ENCODE peak calls at places on chromosomes 2 and 18, in eight cellular contexts. One of them, this sample, is unnamed.

GRCh38 chr2:77458216-77458615 is 64.0 kb downstream of the LRRTM4 start:
- DNase-seq in RWPE1: no peak
- DNase-seq in activated CD4-positive, alpha-beta T cell treated with anti-CD3 and anti-CD28 coated beads, Interleukin-2, amount 10 ng/mL, durations not matched to agents 7 days and 5 days: no peak
- DNase-seq in stimulated activated CD8-positive, alpha-beta memory T cell treated with anti-CD3 and anti-CD28 coated beads, Interleukin-12 subunit alpha, Interleukin-12 subunit beta, amount 100 ng/mL, for 4 hours: no peak
- DNase-seq in cardiac fibroblast: no peak
- DNase-seq in stimulated activated CD4-positive, alpha-beta T cell treated with anti-CD3 and anti-CD28 coated beads, Interleukin-2, amount 100 ng/mL, for 24 hours: no peak
- DNase-seq in aorta: no peak
- DNase-seq in AG10803: no peak
- DNase-seq in this sample: no peak

GRCh38 chr2:234333168-234334130 is 163.4 kb downstream of the ARL4C start:
- DNase-seq in RWPE1: no peak
- DNase-seq in activated CD4-positive, alpha-beta T cell treated with anti-CD3 and anti-CD28 coated beads, Interleukin-2, amount 10 ng/mL, durations not matched to agents 7 days and 5 days: no peak
- DNase-seq in stimulated activated CD8-positive, alpha-beta memory T cell treated with anti-CD3 and anti-CD28 coated beads, Interleukin-12 subunit alpha, Interleukin-12 subunit beta, amount 100 ng/mL, for 4 hours: no peak
- DNase-seq in cardiac fibroblast: no peak
- DNase-seq in stimulated activated CD4-positive, alpha-beta T cell treated with anti-CD3 and anti-CD28 coated beads, Interleukin-2, amount 100 ng/mL, for 24 hours: no peak
- DNase-seq in aorta: no peak
- DNase-seq in AG10803: no peak
- DNase-seq in this sample: no peak

GRCh38 chr2:212142616-212143015 is 396.0 kb downstream of the ERBB4 start:
- DNase-seq in RWPE1: no peak
- DNase-seq in activated CD4-positive, alpha-beta T cell treated with anti-CD3 and anti-CD28 coated beads, Interleukin-2, amount 10 ng/mL, durations not matched to agents 7 days and 5 days: no peak
- DNase-seq in stimulated activated CD8-positive, alpha-beta memory T cell treated with anti-CD3 and anti-CD28 coated beads, Interleukin-12 subunit alpha, Interleukin-12 subunit beta, amount 100 ng/mL, for 4 hours: no peak
- DNase-seq in cardiac fibroblast: no peak
- DNase-seq in stimulated activated CD4-positive, alpha-beta T cell treated with anti-CD3 and anti-CD28 coated beads, Interleukin-2, amount 100 ng/mL, for 24 hours: no peak
- DNase-seq in aorta: no peak
- DNase-seq in AG10803: no peak
- DNase-seq in this sample: no peak

GRCh38 chr2:5188636-5189035 is 503.5 kb upstream of the SOX11 start:
- DNase-seq in RWPE1: no peak
- DNase-seq in activated CD4-positive, alpha-beta T cell treated with anti-CD3 and anti-CD28 coated beads, Interleukin-2, amount 10 ng/mL, durations not matched to agents 7 days and 5 days: no peak
- DNase-seq in stimulated activated CD8-positive, alpha-beta memory T cell treated with anti-CD3 and anti-CD28 coated beads, Interleukin-12 subunit alpha, Interleukin-12 subunit beta, amount 100 ng/mL, for 4 hours: no peak
- DNase-seq in cardiac fibroblast: no peak
- DNase-seq in stimulated activated CD4-positive, alpha-beta T cell treated with anti-CD3 and anti-CD28 coated beads, Interleukin-2, amount 100 ng/mL, for 24 hours: no peak
- DNase-seq in aorta: no peak
- DNase-seq in AG10803: no peak
- DNase-seq in this sample: no peak

GRCh38 chr2:157349949-157350510 is 24.4 kb upstream of the ERMN start:
- DNase-seq in RWPE1: no peak
- DNase-seq in activated CD4-positive, alpha-beta T cell treated with anti-CD3 and anti-CD28 coated beads, Interleukin-2, amount 10 ng/mL, durations not matched to agents 7 days and 5 days: no peak
- DNase-seq in stimulated activated CD8-positive, alpha-beta memory T cell treated with anti-CD3 and anti-CD28 coated beads, Interleukin-12 subunit alpha, Interleukin-12 subunit beta, amount 100 ng/mL, for 4 hours: no peak
- DNase-seq in cardiac fibroblast: peak; percentile 67
- DNase-seq in stimulated activated CD4-positive, alpha-beta T cell treated with anti-CD3 and anti-CD28 coated beads, Interleukin-2, amount 100 ng/mL, for 24 hours: no peak
- DNase-seq in aorta: no peak
- DNase-seq in AG10803: peak; percentile 25
- DNase-seq in this sample: no peak

GRCh38 chr2:120396519-120397361 is 50.8 kb downstream of the INHBB start:
- DNase-seq in RWPE1: no peak
- DNase-seq in activated CD4-positive, alpha-beta T cell treated with anti-CD3 and anti-CD28 coated beads, Interleukin-2, amount 10 ng/mL, durations not matched to agents 7 days and 5 days: no peak
- DNase-seq in stimulated activated CD8-positive, alpha-beta memory T cell treated with anti-CD3 and anti-CD28 coated beads, Interleukin-12 subunit alpha, Interleukin-12 subunit beta, amount 100 ng/mL, for 4 hours: no peak
- DNase-seq in cardiac fibroblast: no peak
- DNase-seq in stimulated activated CD4-positive, alpha-beta T cell treated with anti-CD3 and anti-CD28 coated beads, Interleukin-2, amount 100 ng/mL, for 24 hours: no peak
- DNase-seq in aorta: peak; percentile 55
- DNase-seq in AG10803: no peak
- DNase-seq in this sample: no peak

GRCh38 chr18:49597556-49597955 is 35.7 kb downstream of the LIPG start:
- DNase-seq in RWPE1: peak; percentile 5
- DNase-seq in activated CD4-positive, alpha-beta T cell treated with anti-CD3 and anti-CD28 coated beads, Interleukin-2, amount 10 ng/mL, durations not matched to agents 7 days and 5 days: no peak
- DNase-seq in stimulated activated CD8-positive, alpha-beta memory T cell treated with anti-CD3 and anti-CD28 coated beads, Interleukin-12 subunit alpha, Interleukin-12 subunit beta, amount 100 ng/mL, for 4 hours: no peak
- DNase-seq in cardiac fibroblast: peak; percentile 17
- DNase-seq in stimulated activated CD4-positive, alpha-beta T cell treated with anti-CD3 and anti-CD28 coated beads, Interleukin-2, amount 100 ng/mL, for 24 hours: no peak
- DNase-seq in aorta: no peak
- DNase-seq in AG10803: peak; percentile 3
- DNase-seq in this sample: no peak

GRCh38 chr2:141711627-141712026 is 419.2 kb downstream of the LRP1B start:
- DNase-seq in RWPE1: no peak
- DNase-seq in activated CD4-positive, alpha-beta T cell treated with anti-CD3 and anti-CD28 coated beads, Interleukin-2, amount 10 ng/mL, durations not matched to agents 7 days and 5 days: no peak
- DNase-seq in stimulated activated CD8-positive, alpha-beta memory T cell treated with anti-CD3 and anti-CD28 coated beads, Interleukin-12 subunit alpha, Interleukin-12 subunit beta, amount 100 ng/mL, for 4 hours: no peak
- DNase-seq in cardiac fibroblast: no peak
- DNase-seq in stimulated activated CD4-positive, alpha-beta T cell treated with anti-CD3 and anti-CD28 coated beads, Interleukin-2, amount 100 ng/mL, for 24 hours: no peak
- DNase-seq in aorta: no peak
- DNase-seq in AG10803: no peak
- DNase-seq in this sample: no peak

GRCh38 chr2:24855022-24855622 is 61.9 kb downstream of the CENPO start:
- DNase-seq in RWPE1: no peak
- DNase-seq in activated CD4-positive, alpha-beta T cell treated with anti-CD3 and anti-CD28 coated beads, Interleukin-2, amount 10 ng/mL, durations not matched to agents 7 days and 5 days: no peak
- DNase-seq in stimulated activated CD8-positive, alpha-beta memory T cell treated with anti-CD3 and anti-CD28 coated beads, Interleukin-12 subunit alpha, Interleukin-12 subunit beta, amount 100 ng/mL, for 4 hours: no peak
- DNase-seq in cardiac fibroblast: peak; percentile 7
- DNase-seq in stimulated activated CD4-positive, alpha-beta T cell treated with anti-CD3 and anti-CD28 coated beads, Interleukin-2, amount 100 ng/mL, for 24 hours: no peak
- DNase-seq in aorta: no peak
- DNase-seq in AG10803: peak; percentile 10
- DNase-seq in this sample: no peak

GRCh38 chr2:120243875-120244553 is 8.6 kb upstream of the RALB start:
- DNase-seq in RWPE1: no peak
- DNase-seq in activated CD4-positive, alpha-beta T cell treated with anti-CD3 and anti-CD28 coated beads, Interleukin-2, amount 10 ng/mL, durations not matched to agents 7 days and 5 days: no peak
- DNase-seq in stimulated activated CD8-positive, alpha-beta memory T cell treated with anti-CD3 and anti-CD28 coated beads, Interleukin-12 subunit alpha, Interleukin-12 subunit beta, amount 100 ng/mL, for 4 hours: no peak
- DNase-seq in cardiac fibroblast: no peak
- DNase-seq in stimulated activated CD4-positive, alpha-beta T cell treated with anti-CD3 and anti-CD28 coated beads, Interleukin-2, amount 100 ng/mL, for 24 hours: no peak
- DNase-seq in aorta: no peak
- DNase-seq in AG10803: no peak
- DNase-seq in this sample: no peak

GRCh38 chr2:26298638-26299393 is 47.1 kb upstream of the SELENOI start:
- DNase-seq in RWPE1: peak; percentile 37
- DNase-seq in activated CD4-positive, alpha-beta T cell treated with anti-CD3 and anti-CD28 coated beads, Interleukin-2, amount 10 ng/mL, durations not matched to agents 7 days and 5 days: peak; percentile 37
- DNase-seq in stimulated activated CD8-positive, alpha-beta memory T cell treated with anti-CD3 and anti-CD28 coated beads, Interleukin-12 subunit alpha, Interleukin-12 subunit beta, amount 100 ng/mL, for 4 hours: no peak
- DNase-seq in cardiac fibroblast: peak; percentile 59
- DNase-seq in stimulated activated CD4-positive, alpha-beta T cell treated with anti-CD3 and anti-CD28 coated beads, Interleukin-2, amount 100 ng/mL, for 24 hours: peak; percentile 41
- DNase-seq in aorta: no peak
- DNase-seq in AG10803: peak; percentile 74
- DNase-seq in this sample: no peak

GRCh38 chr2:151826737-151827157 is 1.5 kb downstream of the ARL5A start:
- DNase-seq in RWPE1: no peak
- DNase-seq in activated CD4-positive, alpha-beta T cell treated with anti-CD3 and anti-CD28 coated beads, Interleukin-2, amount 10 ng/mL, durations not matched to agents 7 days and 5 days: peak; percentile 9
- DNase-seq in stimulated activated CD8-positive, alpha-beta memory T cell treated with anti-CD3 and anti-CD28 coated beads, Interleukin-12 subunit alpha, Interleukin-12 subunit beta, amount 100 ng/mL, for 4 hours: no peak
- DNase-seq in cardiac fibroblast: peak; percentile 48
- DNase-seq in stimulated activated CD4-positive, alpha-beta T cell treated with anti-CD3 and anti-CD28 coated beads, Interleukin-2, amount 100 ng/mL, for 24 hours: no peak
- DNase-seq in aorta: no peak
- DNase-seq in AG10803: peak; percentile 13
- DNase-seq in this sample: no peak

GRCh38 chr2:75698928-75699327 is 11.8 kb downstream of the GCFC2 start:
- DNase-seq in RWPE1: no peak
- DNase-seq in activated CD4-positive, alpha-beta T cell treated with anti-CD3 and anti-CD28 coated beads, Interleukin-2, amount 10 ng/mL, durations not matched to agents 7 days and 5 days: no peak
- DNase-seq in stimulated activated CD8-positive, alpha-beta memory T cell treated with anti-CD3 and anti-CD28 coated beads, Interleukin-12 subunit alpha, Interleukin-12 subunit beta, amount 100 ng/mL, for 4 hours: no peak
- DNase-seq in cardiac fibroblast: peak; percentile 72
- DNase-seq in stimulated activated CD4-positive, alpha-beta T cell treated with anti-CD3 and anti-CD28 coated beads, Interleukin-2, amount 100 ng/mL, for 24 hours: no peak
- DNase-seq in aorta: no peak
- DNase-seq in AG10803: peak; percentile 30
- DNase-seq in this sample: no peak

GRCh38 chr2:241911551-241911950 is 42.0 kb downstream of the RTP5 start:
- DNase-seq in RWPE1: no peak
- DNase-seq in activated CD4-positive, alpha-beta T cell treated with anti-CD3 and anti-CD28 coated beads, Interleukin-2, amount 10 ng/mL, durations not matched to agents 7 days and 5 days: no peak
- DNase-seq in stimulated activated CD8-positive, alpha-beta memory T cell treated with anti-CD3 and anti-CD28 coated beads, Interleukin-12 subunit alpha, Interleukin-12 subunit beta, amount 100 ng/mL, for 4 hours: no peak
- DNase-seq in cardiac fibroblast: no peak
- DNase-seq in stimulated activated CD4-positive, alpha-beta T cell treated with anti-CD3 and anti-CD28 coated beads, Interleukin-2, amount 100 ng/mL, for 24 hours: no peak
- DNase-seq in aorta: no peak
- DNase-seq in AG10803: no peak
- DNase-seq in this sample: no peak

GRCh38 chr2:200476836-200477235 is 33.0 kb downstream of the KCTD18 start:
- DNase-seq in RWPE1: no peak
- DNase-seq in activated CD4-positive, alpha-beta T cell treated with anti-CD3 and anti-CD28 coated beads, Interleukin-2, amount 10 ng/mL, durations not matched to agents 7 days and 5 days: no peak
- DNase-seq in stimulated activated CD8-positive, alpha-beta memory T cell treated with anti-CD3 and anti-CD28 coated beads, Interleukin-12 subunit alpha, Interleukin-12 subunit beta, amount 100 ng/mL, for 4 hours: no peak
- DNase-seq in cardiac fibroblast: no peak
- DNase-seq in stimulated activated CD4-positive, alpha-beta T cell treated with anti-CD3 and anti-CD28 coated beads, Interleukin-2, amount 100 ng/mL, for 24 hours: no peak
- DNase-seq in aorta: no peak
- DNase-seq in AG10803: no peak
- DNase-seq in this sample: no peak

GRCh38 chr2:233063269-233063975 is 3.3 kb downstream of the INPP5D start:
- DNase-seq in RWPE1: no peak
- DNase-seq in activated CD4-positive, alpha-beta T cell treated with anti-CD3 and anti-CD28 coated beads, Interleukin-2, amount 10 ng/mL, durations not matched to agents 7 days and 5 days: peak; percentile 26
- DNase-seq in stimulated activated CD8-positive, alpha-beta memory T cell treated with anti-CD3 and anti-CD28 coated beads, Interleukin-12 subunit alpha, Interleukin-12 subunit beta, amount 100 ng/mL, for 4 hours: no peak
- DNase-seq in cardiac fibroblast: no peak
- DNase-seq in stimulated activated CD4-positive, alpha-beta T cell treated with anti-CD3 and anti-CD28 coated beads, Interleukin-2, amount 100 ng/mL, for 24 hours: peak; percentile 33
- DNase-seq in aorta: peak; percentile 62
- DNase-seq in AG10803: no peak
- DNase-seq in this sample: peak; percentile 45

GRCh38 chr2:33267745-33268144 is 208.7 kb upstream of the RASGRP3 start:
- DNase-seq in RWPE1: no peak
- DNase-seq in activated CD4-positive, alpha-beta T cell treated with anti-CD3 and anti-CD28 coated beads, Interleukin-2, amount 10 ng/mL, durations not matched to agents 7 days and 5 days: no peak
- DNase-seq in stimulated activated CD8-positive, alpha-beta memory T cell treated with anti-CD3 and anti-CD28 coated beads, Interleukin-12 subunit alpha, Interleukin-12 subunit beta, amount 100 ng/mL, for 4 hours: no peak
- DNase-seq in cardiac fibroblast: peak; percentile 31
- DNase-seq in stimulated activated CD4-positive, alpha-beta T cell treated with anti-CD3 and anti-CD28 coated beads, Interleukin-2, amount 100 ng/mL, for 24 hours: no peak
- DNase-seq in aorta: no peak
- DNase-seq in AG10803: peak; percentile 69
- DNase-seq in this sample: no peak

GRCh38 chr2:153967248-153967973 is 95.7 kb downstream of the GALNT13 start:
- DNase-seq in RWPE1: no peak
- DNase-seq in activated CD4-positive, alpha-beta T cell treated with anti-CD3 and anti-CD28 coated beads, Interleukin-2, amount 10 ng/mL, durations not matched to agents 7 days and 5 days: no peak
- DNase-seq in stimulated activated CD8-positive, alpha-beta memory T cell treated with anti-CD3 and anti-CD28 coated beads, Interleukin-12 subunit alpha, Interleukin-12 subunit beta, amount 100 ng/mL, for 4 hours: no peak
- DNase-seq in cardiac fibroblast: no peak
- DNase-seq in stimulated activated CD4-positive, alpha-beta T cell treated with anti-CD3 and anti-CD28 coated beads, Interleukin-2, amount 100 ng/mL, for 24 hours: no peak
- DNase-seq in aorta: no peak
- DNase-seq in AG10803: no peak
- DNase-seq in this sample: no peak

GRCh38 chr2:111162718-111163331 is 42.1 kb downstream of the BCL2L11 start:
- DNase-seq in RWPE1: no peak
- DNase-seq in activated CD4-positive, alpha-beta T cell treated with anti-CD3 and anti-CD28 coated beads, Interleukin-2, amount 10 ng/mL, durations not matched to agents 7 days and 5 days: no peak
- DNase-seq in stimulated activated CD8-positive, alpha-beta memory T cell treated with anti-CD3 and anti-CD28 coated beads, Interleukin-12 subunit alpha, Interleukin-12 subunit beta, amount 100 ng/mL, for 4 hours: no peak
- DNase-seq in cardiac fibroblast: no peak
- DNase-seq in stimulated activated CD4-positive, alpha-beta T cell treated with anti-CD3 and anti-CD28 coated beads, Interleukin-2, amount 100 ng/mL, for 24 hours: no peak
- DNase-seq in aorta: no peak
- DNase-seq in AG10803: no peak
- DNase-seq in this sample: no peak

GRCh38 chr18:2303517-2304238 is 267.6 kb downstream of the METTL4 start:
- DNase-seq in RWPE1: peak; percentile 43
- DNase-seq in activated CD4-positive, alpha-beta T cell treated with anti-CD3 and anti-CD28 coated beads, Interleukin-2, amount 10 ng/mL, durations not matched to agents 7 days and 5 days: no peak
- DNase-seq in stimulated activated CD8-positive, alpha-beta memory T cell treated with anti-CD3 and anti-CD28 coated beads, Interleukin-12 subunit alpha, Interleukin-12 subunit beta, amount 100 ng/mL, for 4 hours: no peak
- DNase-seq in cardiac fibroblast: peak; percentile 41
- DNase-seq in stimulated activated CD4-positive, alpha-beta T cell treated with anti-CD3 and anti-CD28 coated beads, Interleukin-2, amount 100 ng/mL, for 24 hours: no peak
- DNase-seq in aorta: no peak
- DNase-seq in AG10803: peak; percentile 16
- DNase-seq in this sample: no peak

GRCh38 chr2:46848446-46848845 is 67.2 kb downstream of the MCFD2 start:
- DNase-seq in RWPE1: no peak
- DNase-seq in activated CD4-positive, alpha-beta T cell treated with anti-CD3 and anti-CD28 coated beads, Interleukin-2, amount 10 ng/mL, durations not matched to agents 7 days and 5 days: no peak
- DNase-seq in stimulated activated CD8-positive, alpha-beta memory T cell treated with anti-CD3 and anti-CD28 coated beads, Interleukin-12 subunit alpha, Interleukin-12 subunit beta, amount 100 ng/mL, for 4 hours: no peak
- DNase-seq in cardiac fibroblast: peak; percentile 38
- DNase-seq in stimulated activated CD4-positive, alpha-beta T cell treated with anti-CD3 and anti-CD28 coated beads, Interleukin-2, amount 100 ng/mL, for 24 hours: no peak
- DNase-seq in aorta: no peak
- DNase-seq in AG10803: peak; percentile 79
- DNase-seq in this sample: no peak

GRCh38 chr2:223532161-223532560 is 70.0 kb downstream of the SCG2 start:
- DNase-seq in RWPE1: no peak
- DNase-seq in activated CD4-positive, alpha-beta T cell treated with anti-CD3 and anti-CD28 coated beads, Interleukin-2, amount 10 ng/mL, durations not matched to agents 7 days and 5 days: no peak
- DNase-seq in stimulated activated CD8-positive, alpha-beta memory T cell treated with anti-CD3 and anti-CD28 coated beads, Interleukin-12 subunit alpha, Interleukin-12 subunit beta, amount 100 ng/mL, for 4 hours: no peak
- DNase-seq in cardiac fibroblast: peak; percentile 31
- DNase-seq in stimulated activated CD4-positive, alpha-beta T cell treated with anti-CD3 and anti-CD28 coated beads, Interleukin-2, amount 100 ng/mL, for 24 hours: no peak
- DNase-seq in aorta: no peak
- DNase-seq in AG10803: peak; percentile 9
- DNase-seq in this sample: no peak

GRCh38 chr18:45164551-45164950 is 450.7 kb upstream of the SLC14A2 start:
- DNase-seq in RWPE1: no peak
- DNase-seq in activated CD4-positive, alpha-beta T cell treated with anti-CD3 and anti-CD28 coated beads, Interleukin-2, amount 10 ng/mL, durations not matched to agents 7 days and 5 days: no peak
- DNase-seq in stimulated activated CD8-positive, alpha-beta memory T cell treated with anti-CD3 and anti-CD28 coated beads, Interleukin-12 subunit alpha, Interleukin-12 subunit beta, amount 100 ng/mL, for 4 hours: no peak
- DNase-seq in cardiac fibroblast: peak; percentile 17
- DNase-seq in stimulated activated CD4-positive, alpha-beta T cell treated with anti-CD3 and anti-CD28 coated beads, Interleukin-2, amount 100 ng/mL, for 24 hours: no peak
- DNase-seq in aorta: no peak
- DNase-seq in AG10803: peak; percentile 78
- DNase-seq in this sample: no peak

GRCh38 chr2:191049728-191050639 is 36.0 kb upstream of the STAT1 start:
- DNase-seq in RWPE1: no peak
- DNase-seq in activated CD4-positive, alpha-beta T cell treated with anti-CD3 and anti-CD28 coated beads, Interleukin-2, amount 10 ng/mL, durations not matched to agents 7 days and 5 days: no peak
- DNase-seq in stimulated activated CD8-positive, alpha-beta memory T cell treated with anti-CD3 and anti-CD28 coated beads, Interleukin-12 subunit alpha, Interleukin-12 subunit beta, amount 100 ng/mL, for 4 hours: no peak
- DNase-seq in cardiac fibroblast: peak; percentile 82
- DNase-seq in stimulated activated CD4-positive, alpha-beta T cell treated with anti-CD3 and anti-CD28 coated beads, Interleukin-2, amount 100 ng/mL, for 24 hours: no peak
- DNase-seq in aorta: no peak
- DNase-seq in AG10803: peak; percentile 98
- DNase-seq in this sample: no peak

GRCh38 chr18:9575558-9575957 is 38.8 kb downstream of the PPP4R1 start:
- DNase-seq in RWPE1: peak; percentile 72
- DNase-seq in activated CD4-positive, alpha-beta T cell treated with anti-CD3 and anti-CD28 coated beads, Interleukin-2, amount 10 ng/mL, durations not matched to agents 7 days and 5 days: peak; percentile 46
- DNase-seq in stimulated activated CD8-positive, alpha-beta memory T cell treated with anti-CD3 and anti-CD28 coated beads, Interleukin-12 subunit alpha, Interleukin-12 subunit beta, amount 100 ng/mL, for 4 hours: no peak
- DNase-seq in cardiac fibroblast: peak; percentile 99
- DNase-seq in stimulated activated CD4-positive, alpha-beta T cell treated with anti-CD3 and anti-CD28 coated beads, Interleukin-2, amount 100 ng/mL, for 24 hours: no peak
- DNase-seq in aorta: peak; percentile 80
- DNase-seq in AG10803: peak; percentile 94
- DNase-seq in this sample: no peak

GRCh38 chr2:174972924-174973323 is 32.3 kb downstream of the CHN1 start:
- DNase-seq in RWPE1: no peak
- DNase-seq in activated CD4-positive, alpha-beta T cell treated with anti-CD3 and anti-CD28 coated beads, Interleukin-2, amount 10 ng/mL, durations not matched to agents 7 days and 5 days: no peak
- DNase-seq in stimulated activated CD8-positive, alpha-beta memory T cell treated with anti-CD3 and anti-CD28 coated beads, Interleukin-12 subunit alpha, Interleukin-12 subunit beta, amount 100 ng/mL, for 4 hours: no peak
- DNase-seq in cardiac fibroblast: peak; percentile 79
- DNase-seq in stimulated activated CD4-positive, alpha-beta T cell treated with anti-CD3 and anti-CD28 coated beads, Interleukin-2, amount 100 ng/mL, for 24 hours: no peak
- DNase-seq in aorta: no peak
- DNase-seq in AG10803: peak; percentile 80
- DNase-seq in this sample: no peak

GRCh38 chr2:188596054-188596453 is 304.4 kb downstream of the GULP1 start:
- DNase-seq in RWPE1: no peak
- DNase-seq in activated CD4-positive, alpha-beta T cell treated with anti-CD3 and anti-CD28 coated beads, Interleukin-2, amount 10 ng/mL, durations not matched to agents 7 days and 5 days: no peak
- DNase-seq in stimulated activated CD8-positive, alpha-beta memory T cell treated with anti-CD3 and anti-CD28 coated beads, Interleukin-12 subunit alpha, Interleukin-12 subunit beta, amount 100 ng/mL, for 4 hours: no peak
- DNase-seq in cardiac fibroblast: peak; percentile 35
- DNase-seq in stimulated activated CD4-positive, alpha-beta T cell treated with anti-CD3 and anti-CD28 coated beads, Interleukin-2, amount 100 ng/mL, for 24 hours: no peak
- DNase-seq in aorta: no peak
- DNase-seq in AG10803: peak; percentile 16
- DNase-seq in this sample: no peak